ENCODE peak calls at places on chromosomes 12 and 14, in eight cellular contexts. One of them, this sample, is unnamed. For H3K27me3, the result is how much of the 10 kb centered on the place peaks cover.

GRCh38 chr12:49763006-49763591 is 21.7 kb downstream of the TMBIM6 start:
- DNase-seq in suprapubic skin: peak
- DNase-seq in heart right ventricle: peak
- DNase-seq in CD8-positive, alpha-beta memory T cell: peak
- DNase-seq in colonic mucosa: peak
- DNase-seq in heart left ventricle: peak
- DNase-seq in GM23338: peak
- DNase-seq in lung: peak
- DNase-seq in this sample: peak

GRCh38 chr12:15227004-15227679 is 5.9 kb upstream of the RERG start:
- DNase-seq in suprapubic skin: peak
- DNase-seq in heart right ventricle: peak
- DNase-seq in CD8-positive, alpha-beta memory T cell: peak
- DNase-seq in colonic mucosa: peak
- DNase-seq in heart left ventricle: no peak
- DNase-seq in GM23338: peak
- DNase-seq in lung: peak
- DNase-seq in this sample: peak

GRCh38 chr14:51525705-51526104 is 126.0 kb upstream of the FRMD6 start:
- DNase-seq in suprapubic skin: no peak
- DNase-seq in heart right ventricle: no peak
- DNase-seq in CD8-positive, alpha-beta memory T cell: no peak
- DNase-seq in colonic mucosa: no peak
- DNase-seq in heart left ventricle: no peak
- DNase-seq in GM23338: no peak
- DNase-seq in lung: no peak
- DNase-seq in this sample: no peak

GRCh38 chr14:102873131-102873530 is 49.3 kb upstream of the AMN start:
- DNase-seq in suprapubic skin: no peak
- DNase-seq in heart right ventricle: no peak
- DNase-seq in CD8-positive, alpha-beta memory T cell: no peak
- DNase-seq in colonic mucosa: peak
- DNase-seq in heart left ventricle: no peak
- DNase-seq in GM23338: no peak
- DNase-seq in lung: no peak
- DNase-seq in this sample: peak

GRCh38 chr12:93578221-93578620 is 5.7 kb downstream of the SOCS2 start:
- DNase-seq in suprapubic skin: no peak
- DNase-seq in heart right ventricle: no peak
- DNase-seq in CD8-positive, alpha-beta memory T cell: no peak
- DNase-seq in colonic mucosa: no peak
- DNase-seq in heart left ventricle: no peak
- DNase-seq in GM23338: no peak
- DNase-seq in lung: no peak
- DNase-seq in this sample: no peak

GRCh38 chr12:29374913-29375312 is 6.1 kb downstream of the ERGIC2 start:
- DNase-seq in suprapubic skin: no peak
- DNase-seq in heart right ventricle: no peak
- DNase-seq in CD8-positive, alpha-beta memory T cell: no peak
- DNase-seq in colonic mucosa: no peak
- DNase-seq in heart left ventricle: no peak
- DNase-seq in GM23338: no peak
- DNase-seq in lung: no peak
- DNase-seq in this sample: no peak

GRCh38 chr12:123264642-123265041 is 7.0 kb downstream of the CDK2AP1 start:
- DNase-seq in suprapubic skin: no peak
- DNase-seq in heart right ventricle: no peak
- DNase-seq in CD8-positive, alpha-beta memory T cell: no peak
- DNase-seq in colonic mucosa: no peak
- DNase-seq in heart left ventricle: no peak
- DNase-seq in GM23338: peak
- DNase-seq in lung: no peak
- DNase-seq in this sample: no peak

GRCh38 chr14:76050797-76051392 is 65.3 kb downstream of the IFT43 start:
- DNase-seq in suprapubic skin: no peak
- DNase-seq in heart right ventricle: no peak
- DNase-seq in CD8-positive, alpha-beta memory T cell: peak
- DNase-seq in colonic mucosa: peak
- DNase-seq in heart left ventricle: peak
- DNase-seq in GM23338: peak
- DNase-seq in lung: peak
- DNase-seq in this sample: peak

GRCh38 chr12:25806271-25806670 is 152.2 kb upstream of the RASSF8 start:
- DNase-seq in suprapubic skin: no peak
- DNase-seq in heart right ventricle: no peak
- DNase-seq in CD8-positive, alpha-beta memory T cell: no peak
- DNase-seq in colonic mucosa: no peak
- DNase-seq in heart left ventricle: no peak
- DNase-seq in GM23338: no peak
- DNase-seq in lung: no peak
- DNase-seq in this sample: no peak

GRCh38 chr12:41365653-41366131 is 177.6 kb downstream of the PDZRN4 start:
- DNase-seq in suprapubic skin: no peak
- DNase-seq in heart right ventricle: no peak
- DNase-seq in CD8-positive, alpha-beta memory T cell: no peak
- DNase-seq in colonic mucosa: no peak
- DNase-seq in heart left ventricle: no peak
- DNase-seq in GM23338: peak
- DNase-seq in lung: no peak
- DNase-seq in this sample: no peak

GRCh38 chr12:67056329-67056728 is 212.8 kb upstream of the CAND1 start:
- DNase-seq in suprapubic skin: no peak
- DNase-seq in heart right ventricle: no peak
- DNase-seq in CD8-positive, alpha-beta memory T cell: no peak
- DNase-seq in colonic mucosa: no peak
- DNase-seq in heart left ventricle: no peak
- DNase-seq in GM23338: no peak
- DNase-seq in lung: no peak
- DNase-seq in this sample: no peak

GRCh38 chr12:54549774-54550451 is 512 bp downstream of the PDE1B start:
- DNase-seq in suprapubic skin: no peak
- DNase-seq in heart right ventricle: no peak
- DNase-seq in CD8-positive, alpha-beta memory T cell: peak
- DNase-seq in colonic mucosa: no peak
- DNase-seq in heart left ventricle: no peak
- DNase-seq in GM23338: peak
- DNase-seq in lung: no peak
- DNase-seq in this sample: peak
- H3K27me3 ChIP-seq in suprapubic skin: under half
- H3K27me3 ChIP-seq in heart right ventricle: half or more
- H3K27me3 ChIP-seq in CD8-positive, alpha-beta memory T cell: under half
- H3K27me3 ChIP-seq in colonic mucosa: under half
- H3K27me3 ChIP-seq in heart left ventricle: half or more
- H3K27me3 ChIP-seq in GM23338: half or more
- H3K27me3 ChIP-seq in lung: under half
- H3K27me3 ChIP-seq in this sample: under half

GRCh38 chr12:111248221-111248620 is 120.7 kb downstream of the PHETA1 start:
- DNase-seq in suprapubic skin: no peak
- DNase-seq in heart right ventricle: no peak
- DNase-seq in CD8-positive, alpha-beta memory T cell: no peak
- DNase-seq in colonic mucosa: no peak
- DNase-seq in heart left ventricle: no peak
- DNase-seq in GM23338: no peak
- DNase-seq in lung: peak
- DNase-seq in this sample: peak

GRCh38 chr12:111248981-111249380 is 119.9 kb downstream of the PHETA1 start:
- DNase-seq in suprapubic skin: no peak
- DNase-seq in heart right ventricle: no peak
- DNase-seq in CD8-positive, alpha-beta memory T cell: no peak
- DNase-seq in colonic mucosa: no peak
- DNase-seq in heart left ventricle: no peak
- DNase-seq in GM23338: no peak
- DNase-seq in lung: no peak
- DNase-seq in this sample: no peak

GRCh38 chr12:111251787-111252186 is 117.1 kb downstream of the PHETA1 start:
- DNase-seq in suprapubic skin: no peak
- DNase-seq in heart right ventricle: no peak
- DNase-seq in CD8-positive, alpha-beta memory T cell: no peak
- DNase-seq in colonic mucosa: no peak
- DNase-seq in heart left ventricle: no peak
- DNase-seq in GM23338: no peak
- DNase-seq in lung: no peak
- DNase-seq in this sample: no peak

GRCh38 chr12:111251099-111251498 is 117.8 kb downstream of the PHETA1 start:
- DNase-seq in suprapubic skin: no peak
- DNase-seq in heart right ventricle: no peak
- DNase-seq in CD8-positive, alpha-beta memory T cell: no peak
- DNase-seq in colonic mucosa: no peak
- DNase-seq in heart left ventricle: no peak
- DNase-seq in GM23338: no peak
- DNase-seq in lung: no peak
- DNase-seq in this sample: no peak

DNA sequence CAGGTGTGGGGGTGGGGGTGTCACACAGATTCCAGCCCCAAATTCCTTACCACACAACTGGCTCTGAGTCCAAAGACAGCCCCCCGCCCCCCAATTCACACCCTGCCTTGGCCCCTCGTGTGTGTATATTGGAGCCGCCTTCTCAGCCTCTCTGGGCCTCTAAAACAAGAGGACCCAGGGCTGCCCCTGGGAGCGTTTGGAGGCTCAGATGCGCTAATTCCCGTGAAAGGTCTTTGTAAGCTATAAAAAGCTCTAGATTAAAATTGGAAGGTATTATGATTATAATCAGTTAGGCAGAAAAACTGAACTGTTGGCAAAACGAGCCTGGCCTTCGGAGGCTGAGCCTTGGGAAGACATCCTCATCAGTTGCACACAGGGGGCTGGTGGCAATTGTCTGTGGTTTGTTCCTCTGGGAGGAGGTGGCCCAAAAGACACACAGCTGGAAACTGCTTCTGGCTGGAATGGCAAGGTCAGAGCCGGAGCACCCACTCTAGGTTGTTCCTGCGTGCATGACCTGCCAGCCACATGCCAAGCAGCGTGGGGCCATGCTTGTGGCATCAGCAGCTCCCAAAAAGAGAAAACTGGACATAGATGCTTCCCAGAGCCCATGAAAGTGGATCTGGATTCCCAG is 118.5 kb downstream of the PHETA1 start:
- DNase-seq in suprapubic skin: no peak
- DNase-seq in heart right ventricle: no peak
- DNase-seq in CD8-positive, alpha-beta memory T cell: no peak
- DNase-seq in colonic mucosa: no peak
- DNase-seq in heart left ventricle: no peak
- DNase-seq in GM23338: no peak
- DNase-seq in lung: no peak
- DNase-seq in this sample: peak
- H3K27me3 ChIP-seq in suprapubic skin: half or more
- H3K27me3 ChIP-seq in heart right ventricle: under half
- H3K27me3 ChIP-seq in CD8-positive, alpha-beta memory T cell: under half
- H3K27me3 ChIP-seq in colonic mucosa: under half
- H3K27me3 ChIP-seq in heart left ventricle: under half
- H3K27me3 ChIP-seq in GM23338: under half
- H3K27me3 ChIP-seq in lung: under half
- H3K27me3 ChIP-seq in this sample: under half

GRCh38 chr12:51392556-51393237 is 1.5 kb upstream of the GALNT6 start:
- DNase-seq in suprapubic skin: no peak
- DNase-seq in heart right ventricle: no peak
- DNase-seq in CD8-positive, alpha-beta memory T cell: peak
- DNase-seq in colonic mucosa: no peak
- DNase-seq in heart left ventricle: no peak
- DNase-seq in GM23338: peak
- DNase-seq in lung: no peak
- DNase-seq in this sample: no peak
- H3K27me3 ChIP-seq in suprapubic skin: under half
- H3K27me3 ChIP-seq in heart right ventricle: under half
- H3K27me3 ChIP-seq in CD8-positive, alpha-beta memory T cell: under half
- H3K27me3 ChIP-seq in colonic mucosa: under half
- H3K27me3 ChIP-seq in heart left ventricle: under half
- H3K27me3 ChIP-seq in GM23338: under half
- H3K27me3 ChIP-seq in lung: under half
- H3K27me3 ChIP-seq in this sample: under half

GRCh38 chr12:131346578-131347344 is 364.1 kb upstream of the SFSWAP start:
- DNase-seq in suprapubic skin: no peak
- DNase-seq in heart right ventricle: no peak
- DNase-seq in CD8-positive, alpha-beta memory T cell: no peak
- DNase-seq in colonic mucosa: no peak
- DNase-seq in heart left ventricle: no peak
- DNase-seq in GM23338: no peak
- DNase-seq in lung: no peak
- DNase-seq in this sample: no peak
- H3K27me3 ChIP-seq in suprapubic skin: under half
- H3K27me3 ChIP-seq in heart right ventricle: under half
- H3K27me3 ChIP-seq in CD8-positive, alpha-beta memory T cell: under half
- H3K27me3 ChIP-seq in colonic mucosa: under half
- H3K27me3 ChIP-seq in heart left ventricle: under half
- H3K27me3 ChIP-seq in GM23338: under half
- H3K27me3 ChIP-seq in lung: under half
- H3K27me3 ChIP-seq in this sample: under half

GRCh38 chr12:53989227-53990113 is 4.5 kb downstream of the HOXC10 start:
- DNase-seq in suprapubic skin: no peak
- DNase-seq in heart right ventricle: no peak
- DNase-seq in CD8-positive, alpha-beta memory T cell: no peak
- DNase-seq in colonic mucosa: no peak
- DNase-seq in heart left ventricle: no peak
- DNase-seq in GM23338: peak
- DNase-seq in lung: no peak
- DNase-seq in this sample: peak
- H3K27me3 ChIP-seq in suprapubic skin: under half
- H3K27me3 ChIP-seq in heart right ventricle: half or more
- H3K27me3 ChIP-seq in CD8-positive, alpha-beta memory T cell: half or more
- H3K27me3 ChIP-seq in colonic mucosa: half or more
- H3K27me3 ChIP-seq in heart left ventricle: half or more
- H3K27me3 ChIP-seq in GM23338: half or more
- H3K27me3 ChIP-seq in lung: under half
- H3K27me3 ChIP-seq in this sample: half or more

This sample was measured in thyroid gland.